ENCODE peak calls at places on chromosomes 4 and X, in eight cellular contexts. P is activated T-helper 1 cell treated with Interleukin-2 at 50 U/mL for 16 hours; W is myocyte; M is esophagus muscularis mucosa; N is activated CD4-positive, alpha-beta T cell treated with anti-CD3 and anti-CD28 coated beads, Interleukin-2, amount 10 ng/mL, durations not matched to agents 7 days and 5 days; B is RPMI8226; F is non-pigmented ciliary epithelial cell; Q is BE2C. J is an unnamed sample.
A peak's percentile ranks its signal among the peaks of the same experiment; 100 is the strongest.

GRCh38 chr4:47287735-47288134 is 175.8 kb downstream of the COMMD8 start:
- DNase-seq in P (no peak), W (peak; percentile 59), M (no peak), N (no peak), B (no peak), F (peak; percentile 35), Q (no peak), J (peak; percentile 84)

GRCh38 chr4:61614256-61614655 is 414.1 kb downstream of the ADGRL3 start:
- DNase-seq in P (no peak), W (no peak), M (no peak), N (no peak), B (no peak), F (no peak), Q (no peak), J (no peak)

GRCh38 chrX:69298466-69299140 is 133.3 kb upstream of the PJA1 start:
- DNase-seq in P (no peak), W (peak; percentile 7), M (no peak), N (no peak), B (no peak), F (no peak), Q (no peak), J (peak; percentile 30)

GRCh38 chrX:9356846-9357245 is 108.0 kb upstream of the TBL1X start:
- DNase-seq in P (no peak), W (no peak), M (no peak), N (no peak), B (no peak), F (no peak), Q (no peak), J (no peak)

GRCh38 chr4:185122681-185123345 is 20.3 kb upstream of the SLC25A4 start:
- DNase-seq in P (no peak), W (no peak), M (no peak), N (no peak), B (no peak), F (no peak), Q (no peak), J (peak; percentile 21)

GRCh38 chrX:153598541-153599191 is at the start of gene CCNQ:
- DNase-seq in P (no peak), W (peak; percentile 17), M (no peak), N (peak; percentile 20), B (peak; percentile 49), F (no peak), Q (peak; percentile 25), J (no peak)

GRCh38 chr4:112073201-112073600 is 72.1 kb upstream of the FAM241A start:
- DNase-seq in P (no peak), W (no peak), M (no peak), N (no peak), B (no peak), F (no peak), Q (no peak), J (no peak)

GRCh38 chrX:64205441-64205734 is at the start of gene AMER1:
- DNase-seq in P (no peak), W (no peak), M (no peak), N (no peak), B (no peak), F (no peak), Q (no peak), J (peak; percentile 51)

GRCh38 chrX:107324493-107325310 is 118.3 kb downstream of the DNAAF6 start:
- DNase-seq in P (no peak), W (peak; percentile 28), M (no peak), N (peak; percentile 7), B (peak; percentile 46), F (no peak), Q (no peak), J (peak; percentile 16)

GRCh38 chr4:71162386-71162785 is 168.9 kb downstream of the DCK start:
- DNase-seq in P (no peak), W (no peak), M (no peak), N (no peak), B (no peak), F (no peak), Q (no peak), J (no peak)

GRCh38 chr4:122458625-122459024 is 2.1 kb upstream of the IL2 start:
- DNase-seq in P (no peak), W (peak; percentile 28), M (no peak), N (peak; percentile 65), B (peak; percentile 7), F (no peak), Q (no peak), J (peak; percentile 40)

GRCh38 chr4:147924604-147925412 is 192.9 kb downstream of the ARHGAP10 start:
- DNase-seq in P (no peak), W (peak; percentile 34), M (no peak), N (peak; percentile 10), B (no peak), F (no peak), Q (peak; percentile 53), J (peak; percentile 46)

GRCh38 chrX:17986440-17986839 is 125.3 kb upstream of the RAI2 start:
- DNase-seq in P (no peak), W (no peak), M (no peak), N (no peak), B (no peak), F (no peak), Q (no peak), J (no peak)

GRCh38 chr4:165839615-165840333 is 33.3 kb upstream of the TLL1 start:
- DNase-seq in P (no peak), W (no peak), M (no peak), N (no peak), B (no peak), F (no peak), Q (no peak), J (no peak)

GRCh38 chr4:48388504-48389154 is 47.3 kb downstream of the SLAIN2 start:
- DNase-seq in P (no peak), W (peak; percentile 47), M (no peak), N (no peak), B (no peak), F (peak; percentile 22), Q (no peak), J (peak; percentile 31)

GRCh38 chrX:120125444-120125843 is 9.7 kb upstream of the RHOXF1 start:
- DNase-seq in P (no peak), W (peak; percentile 2), M (no peak), N (no peak), B (peak; percentile 32), F (no peak), Q (no peak), J (peak; percentile 17)

GRCh38 chr4:139281212-139281611 is 1.2 kb upstream of the MGARP start:
- DNase-seq in P (no peak), W (no peak), M (no peak), N (no peak), B (no peak), F (no peak), Q (no peak), J (no peak)

GRCh38 chrX:75911716-75912115 is 126.7 kb upstream of the MAGEE2 start:
- DNase-seq in P (no peak), W (no peak), M (no peak), N (no peak), B (no peak), F (no peak), Q (no peak), J (no peak)

J was measured in H4.